ENCODE peak calls at places on chromosomes 7 and 10, in nine cellular contexts. L, Y, C, X, M, B, T, K and F are unnamed samples. For H3K4me1, the result is how much of the 10 kb centered on the place peaks cover.

GRCh38 chr7:66205736-66206080 is 574 bp downstream of the TPST1 start:
- DNase-seq in L (peak), Y (no peak), C (no peak), X (no peak), M (peak), B (no peak), T (no peak), K (peak), F (no peak)

GRCh38 chr10:65793738-65794425 is 1132.0 kb upstream of the LRRTM3 start:
- DNase-seq in L (no peak), Y (no peak), C (no peak), X (no peak), M (no peak), B (no peak), T (peak), K (no peak), F (peak)

GRCh38 chr10:96352587-96352986 is 6.2 kb downstream of the OPALIN start:
- DNase-seq in L (no peak), Y (no peak), C (no peak), X (no peak), M (no peak), B (no peak), T (peak), K (no peak), F (no peak)

GRCh38 chr7:3464900-3465622 is 164.0 kb downstream of the SDK1 start:
- DNase-seq in L (no peak), Y (peak), C (no peak), X (no peak), M (no peak), B (no peak), T (no peak), K (no peak), F (no peak)

GRCh38 chr7:30925913-30926312 is 14.3 kb downstream of the AQP1 start:
- DNase-seq in L (no peak), Y (no peak), C (no peak), X (no peak), M (peak), B (peak), T (no peak), K (no peak), F (no peak)

GRCh38 chr10:126997801-126998590 is 92.8 kb downstream of the DOCK1 start:
- DNase-seq in L (no peak), Y (no peak), C (no peak), X (no peak), M (no peak), B (no peak), T (no peak), K (no peak), F (no peak)

GRCh38 chr10:19592276-19592675 is 224.0 kb upstream of the PLXDC2 start:
- DNase-seq in L (peak), Y (no peak), C (no peak), X (no peak), M (no peak), B (no peak), T (no peak), K (peak), F (no peak)

GRCh38 chr7:112081778-112082177 is 124.4 kb downstream of the DOCK4 start:
- DNase-seq in L (no peak), Y (no peak), C (no peak), X (no peak), M (no peak), B (peak), T (no peak), K (no peak), F (no peak)

GRCh38 chr10:71009031-71009605 is 120.8 kb upstream of the PCBD1 start:
- DNase-seq in L (no peak), Y (no peak), C (no peak), X (no peak), M (no peak), B (no peak), T (no peak), K (no peak), F (no peak)

GRCh38 chr7:129642871-129643515 is 31.5 kb downstream of the NRF1 start:
- DNase-seq in L (no peak), Y (no peak), C (peak), X (no peak), M (no peak), B (no peak), T (no peak), K (no peak), F (no peak)

GRCh38 chr10:132665946-132666732 is 119.8 kb downstream of the NKX6-2 start:
- DNase-seq in L (no peak), Y (no peak), C (no peak), X (no peak), M (no peak), B (no peak), T (no peak), K (peak), F (no peak)

GRCh38 chr10:29469481-29470354 is 165.1 kb downstream of the SVIL start:
- DNase-seq in L (no peak), Y (no peak), C (no peak), X (no peak), M (no peak), B (no peak), T (no peak), K (no peak), F (no peak)

GRCh38 chr10:110074986-110075664 is 67.3 kb downstream of the ADD3 start:
- DNase-seq in L (peak), Y (no peak), C (no peak), X (no peak), M (no peak), B (no peak), T (no peak), K (peak), F (no peak)

GRCh38 chr10:124669824-124670654 is 74.1 kb downstream of the FAM53B start:
- DNase-seq in L (no peak), Y (no peak), C (peak), X (no peak), M (no peak), B (no peak), T (no peak), K (no peak), F (no peak)

GRCh38 chr10:804191-804781 is 114.8 kb upstream of the DIP2C start:
- DNase-seq in L (no peak), Y (no peak), C (no peak), X (no peak), M (no peak), B (peak), T (no peak), K (no peak), F (no peak)

GRCh38 chr10:58212622-58213021 is 55.1 kb downstream of the IPMK start:
- DNase-seq in L (no peak), Y (no peak), C (no peak), X (no peak), M (no peak), B (no peak), T (no peak), K (no peak), F (no peak)

GRCh38 chr10:17125316-17125715 is 4.3 kb downstream of the CUBN start:
- DNase-seq in L (no peak), Y (no peak), C (no peak), X (no peak), M (no peak), B (no peak), T (no peak), K (no peak), F (no peak)
- H3K27ac ChIP-seq in L (no peak), Y (no peak), C (no peak), X (no peak), M (no peak), B (no peak), T (no peak), K (no peak), F (no peak)

GRCh38 chr7:72069263-72069662 is 342.9 kb downstream of the CALN1 start:
- DNase-seq in L (peak), Y (no peak), C (no peak), X (no peak), M (no peak), B (no peak), T (no peak), K (no peak), F (no peak)

GRCh38 chr7:72063325-72063724 is 348.8 kb downstream of the CALN1 start:
- DNase-seq in L (no peak), Y (no peak), C (no peak), X (no peak), M (no peak), B (no peak), T (no peak), K (no peak), F (no peak)

GRCh38 chr7:72064916-72065315 is 347.2 kb downstream of the CALN1 start:
- DNase-seq in L (no peak), Y (no peak), C (no peak), X (no peak), M (no peak), B (no peak), T (no peak), K (no peak), F (no peak)
- H3K4me1 ChIP-seq in L (under half), Y (under half), C (under half), X (under half), M (under half), B (under half), T (under half), K (under half), F (under half)

GRCh38 chr7:38248069-38248567 is 25.3 kb downstream of the TARP start:
- DNase-seq in L (no peak), Y (no peak), C (no peak), X (no peak), M (no peak), B (no peak), T (no peak), K (no peak), F (no peak)
- H3K4me3 ChIP-seq in L (no peak), Y (peak), C (no peak), X (no peak), M (no peak), B (no peak), T (no peak), K (no peak), F (no peak)

GRCh38 chr7:34747842-34748241 is 89.8 kb downstream of the NPSR1 start:
- DNase-seq in L (no peak), Y (no peak), C (no peak), X (no peak), M (no peak), B (no peak), T (peak), K (no peak), F (peak)
- H3K27ac ChIP-seq in L (no peak), Y (no peak), C (no peak), X (no peak), M (peak), B (no peak), T (peak), K (no peak), F (no peak)

GRCh38 chr10:43396928-43397624 is 11.9 kb downstream of the HNRNPF start:
- DNase-seq in L (peak), Y (peak), C (peak), X (peak), M (peak), B (peak), T (peak), K (peak), F (peak)
- H3K4me1 ChIP-seq in L (under half), Y (half or more), C (under half), X (half or more), M (half or more), B (under half), T (under half), K (half or more), F (under half)

DNA sequence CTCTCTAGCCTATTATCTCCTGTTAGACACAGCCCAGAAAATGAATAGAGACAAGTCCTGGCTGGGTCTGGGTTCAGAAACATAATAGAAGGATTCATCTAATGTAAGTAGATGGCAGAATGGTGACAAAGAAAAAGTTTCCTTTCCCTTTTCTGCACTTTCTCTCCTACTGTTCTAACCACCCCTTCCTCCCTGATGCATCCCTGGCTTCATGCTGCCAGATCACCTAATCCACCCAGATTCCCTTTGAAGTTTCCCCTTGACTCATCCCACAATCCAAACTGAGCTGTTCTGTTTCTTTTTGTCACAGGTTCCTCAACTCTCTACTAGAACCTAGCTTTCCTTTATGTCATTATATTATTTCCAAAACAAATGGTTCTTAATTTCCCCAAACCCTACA is 1.1 kb upstream of the MACC1 start:
- DNase-seq in L (peak), Y (no peak), C (no peak), X (no peak), M (no peak), B (no peak), T (no peak), K (no peak), F (no peak)
- H3K4me3 ChIP-seq in L (no peak), Y (no peak), C (no peak), X (no peak), M (no peak), B (no peak), T (no peak), K (no peak), F (no peak)

DNA sequence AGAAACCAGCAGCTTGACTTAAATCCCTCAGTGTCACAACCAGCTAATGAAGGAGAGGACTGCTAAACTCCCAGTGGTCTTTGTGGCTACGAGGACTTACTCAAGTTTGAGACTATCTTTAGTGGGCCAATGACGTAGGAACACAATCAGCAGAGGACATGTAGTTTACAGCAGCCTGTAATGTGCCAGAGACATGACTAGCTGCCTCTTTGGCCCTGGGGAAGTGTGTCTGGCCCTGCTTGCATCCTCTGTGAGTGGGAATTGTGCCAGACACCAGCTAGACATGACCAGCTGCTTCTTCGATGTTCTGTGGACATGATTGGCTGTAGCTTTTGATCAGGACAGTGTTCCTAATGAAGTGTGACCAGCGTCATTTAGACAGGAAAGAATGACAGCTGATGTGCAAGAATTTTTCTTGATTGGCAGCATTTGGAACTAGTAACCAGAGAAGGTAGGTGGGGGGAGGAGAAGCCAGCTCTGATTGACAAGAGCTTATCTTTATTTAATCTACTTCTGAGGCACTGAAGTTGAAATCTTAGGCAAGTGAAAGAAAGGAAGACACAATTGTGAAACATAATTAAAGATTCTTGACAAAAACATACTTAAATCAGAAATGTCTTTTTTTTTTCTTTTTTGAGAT is 141.8 kb downstream of the AUTS2 start:
- DNase-seq in L (peak), Y (no peak), C (peak), X (no peak), M (peak), B (no peak), T (no peak), K (peak), F (no peak)
- H3K27ac ChIP-seq in L (no peak), Y (no peak), C (peak), X (no peak), M (peak), B (no peak), T (no peak), K (no peak), F (no peak)

GRCh38 chr10:34776090-34776690 is 38.9 kb downstream of the PARD3 start:
- DNase-seq in L (no peak), Y (no peak), C (no peak), X (no peak), M (no peak), B (no peak), T (no peak), K (no peak), F (no peak)

GRCh38 chr10:34786464-34786863 is 28.6 kb downstream of the PARD3 start:
- DNase-seq in L (no peak), Y (no peak), C (no peak), X (no peak), M (no peak), B (no peak), T (no peak), K (peak), F (no peak)

GRCh38 chr10:34780818-34781380 is 34.2 kb downstream of the PARD3 start:
- DNase-seq in L (peak), Y (no peak), C (peak), X (no peak), M (peak), B (peak), T (no peak), K (no peak), F (no peak)

DNA sequence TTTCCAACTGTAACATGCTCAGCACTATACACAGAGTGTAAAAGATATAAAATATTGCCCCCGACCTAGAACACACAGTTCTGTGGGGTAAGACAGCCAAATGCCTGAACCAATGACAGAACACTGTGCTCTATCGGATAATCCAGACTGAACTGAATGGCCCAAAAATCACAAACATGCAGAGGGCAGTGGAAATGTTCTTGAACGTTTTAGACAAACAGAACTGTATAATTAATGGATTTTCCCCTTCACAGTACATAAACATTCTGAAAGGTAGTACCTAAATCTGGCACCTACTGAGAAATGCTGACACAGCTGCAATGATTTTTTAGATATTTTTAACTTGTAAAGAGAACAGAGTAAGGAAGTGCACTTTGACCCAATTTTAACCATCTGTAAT is 33.4 kb downstream of the PARD3 start:
- DNase-seq in L (no peak), Y (no peak), C (no peak), X (no peak), M (no peak), B (no peak), T (no peak), K (no peak), F (no peak)
- H3K4me1 ChIP-seq in L (under half), Y (under half), C (under half), X (under half), M (half or more), B (under half), T (under half), K (under half), F (under half)